ENCODE peak calls at places on chromosome 11, in six cellular contexts. B, P, E, Q, T and N are unnamed samples. For H3K79me1, the result is how much of the 10 kb centered on the place peaks cover.

GRCh38 chr11:64566042-64566914 is 24.7 kb upstream of the SLC22A12 start:
- DNase-seq in B (peak), P (peak), E (peak), Q (peak), T (peak), N (peak)

GRCh38 chr11:8959546-8960166 is 4.6 kb downstream of the TMEM9B start:
- DNase-seq in B (peak), P (peak), E (peak), Q (peak), T (peak), N (peak)

GRCh38 chr11:65538232-65538914 is 13.5 kb downstream of the SCYL1 start:
- DNase-seq in B (no peak), P (no peak), E (no peak), Q (no peak), T (no peak), N (no peak)

GRCh38 chr11:134126197-134126822 is 57.4 kb downstream of the JAM3 start:
- DNase-seq in B (peak), P (peak), E (no peak), Q (peak), T (peak), N (peak)

GRCh38 chr11:3823303-3823702 is 14.9 kb downstream of the PGAP2 start:
- DNase-seq in B (peak), P (no peak), E (no peak), Q (no peak), T (no peak), N (peak)

GRCh38 chr11:3920148-3920852 is 64.8 kb downstream of the STIM1 start:
- DNase-seq in B (peak), P (no peak), E (no peak), Q (no peak), T (no peak), N (peak)

GRCh38 chr11:121711900-121712424 is 259.2 kb upstream of the SORL1-AS1 start:
- DNase-seq in B (no peak), P (no peak), E (no peak), Q (peak), T (no peak), N (peak)

GRCh38 chr11:78192223-78192719 is 3.6 kb downstream of the USP35 start:
- DNase-seq in B (no peak), P (no peak), E (no peak), Q (no peak), T (no peak), N (no peak)

GRCh38 chr11:5818245-5818865 is 9.6 kb downstream of the OR52N2 start:
- DNase-seq in B (peak), P (no peak), E (no peak), Q (no peak), T (peak), N (no peak)

GRCh38 chr11:71203681-71204080 is 48.7 kb downstream of the SHANK2 start:
- DNase-seq in B (no peak), P (no peak), E (no peak), Q (no peak), T (no peak), N (no peak)

GRCh38 chr11:58938398-58938797 is 890 bp upstream of the GLYATL1 start:
- DNase-seq in B (no peak), P (no peak), E (no peak), Q (no peak), T (peak), N (no peak)

GRCh38 chr11:2109541-2110019 is 29.6 kb downstream of the IGF2 start:
- DNase-seq in B (no peak), P (peak), E (no peak), Q (peak), T (peak), N (no peak)

GRCh38 chr11:15200696-15201095 is 86.0 kb downstream of the INSC start:
- DNase-seq in B (no peak), P (no peak), E (no peak), Q (no peak), T (no peak), N (no peak)

GRCh38 chr11:75439026-75439425 is 6.0 kb upstream of the KLHL35 start:
- DNase-seq in B (no peak), P (no peak), E (no peak), Q (no peak), T (no peak), N (no peak)

GRCh38 chr11:42552786-42553185 is 759.0 kb upstream of the API5 start:
- DNase-seq in B (no peak), P (no peak), E (no peak), Q (no peak), T (no peak), N (no peak)

GRCh38 chr11:115869780-115870431 is 365.7 kb upstream of the CADM1 start:
- DNase-seq in B (peak), P (peak), E (no peak), Q (peak), T (peak), N (peak)

GRCh38 chr11:88293931-88294330 is 43.6 kb downstream of the CTSC start:
- DNase-seq in B (no peak), P (no peak), E (no peak), Q (no peak), T (no peak), N (peak)

GRCh38 chr11:126114486-126115252 is 52.0 kb upstream of the CDON start:
- DNase-seq in B (peak), P (no peak), E (no peak), Q (no peak), T (no peak), N (peak)

GRCh38 chr11:119720311-119720710 is 8.7 kb downstream of the NECTIN1 start:
- DNase-seq in B (no peak), P (no peak), E (no peak), Q (no peak), T (no peak), N (no peak)
- H3K79me1 ChIP-seq in B (half or more), P (under half), E (under half), Q (under half), T (under half), N (under half)

DNA sequence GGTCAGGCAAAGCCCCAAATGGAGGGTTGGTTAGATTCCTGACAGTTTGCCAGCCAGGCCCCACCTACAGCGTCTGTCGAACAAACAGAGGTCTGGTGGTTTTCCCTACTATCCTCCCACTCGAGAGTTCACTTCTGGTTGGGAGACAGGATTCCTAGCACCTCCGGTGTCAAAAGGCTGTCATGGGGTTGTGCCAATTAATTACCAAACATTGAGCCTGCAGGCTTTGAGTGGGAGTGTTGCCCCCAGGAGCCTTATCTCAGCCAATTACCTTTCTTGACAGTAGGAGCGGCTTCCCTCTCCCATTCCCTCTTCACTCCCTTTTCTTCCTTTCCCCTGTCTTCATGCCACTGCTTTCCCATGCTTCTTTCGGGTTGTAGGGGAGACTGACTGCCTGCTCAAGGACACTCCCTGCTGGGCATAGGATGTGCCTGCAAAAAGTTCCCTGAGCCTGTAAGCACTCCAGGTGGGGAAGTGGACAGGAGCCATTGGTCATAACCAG is 4.7 kb upstream of the TTC36 start:
- DNase-seq in B (peak), P (peak), E (no peak), Q (peak), T (peak), N (peak)
- H3K79me1 ChIP-seq in B (under half), P (under half), E (under half), Q (under half), T (under half), N (under half)

DNA sequence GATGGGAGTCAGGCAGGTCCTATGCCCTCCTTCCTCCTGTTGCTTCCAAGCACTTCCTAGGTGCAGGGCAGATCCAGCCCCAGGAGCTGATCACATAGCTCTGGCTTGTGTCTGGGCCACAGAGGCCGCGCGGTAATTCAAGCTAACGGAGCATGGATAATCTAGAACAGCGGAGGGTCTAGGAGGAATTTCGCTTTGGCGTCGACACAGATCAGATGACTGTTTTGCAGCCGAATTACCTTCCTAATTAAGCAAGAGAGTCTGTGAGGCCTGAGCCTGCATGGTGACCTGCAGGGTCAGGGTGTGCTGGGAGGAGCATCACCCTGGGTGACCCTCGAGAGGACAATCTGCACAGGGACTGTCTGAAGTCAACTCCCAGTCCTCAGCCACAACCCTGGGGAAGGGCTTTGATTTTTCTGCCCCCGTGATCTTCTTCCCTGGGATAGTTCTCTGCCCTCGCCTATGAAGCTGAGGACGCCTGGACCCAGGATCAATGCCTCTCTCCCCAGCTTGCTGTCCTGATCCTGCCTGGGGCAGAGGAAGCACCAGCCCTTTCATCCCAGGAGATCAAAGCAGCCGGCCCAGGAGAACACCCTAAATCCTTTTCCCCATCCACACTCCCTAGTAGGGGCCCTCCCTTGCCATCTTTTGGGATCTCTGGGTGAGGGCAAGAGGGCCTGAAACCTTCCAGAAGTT is 11.0 kb downstream of the NECTIN1 start:
- DNase-seq in B (no peak), P (no peak), E (peak), Q (no peak), T (no peak), N (no peak)
- H3K79me1 ChIP-seq in B (half or more), P (under half), E (under half), Q (under half), T (under half), N (under half)

GRCh38 chr11:60960405-60960804 is 8.4 kb upstream of the SLC15A3 start:
- DNase-seq in B (no peak), P (no peak), E (no peak), Q (no peak), T (peak), N (no peak)
- H3K79me1 ChIP-seq in B (under half), P (under half), E (under half), Q (under half), T (under half), N (under half)

GRCh38 chr11:67631853-67632174 is 2.1 kb upstream of the NUDT8 start:
- DNase-seq in B (no peak), P (no peak), E (no peak), Q (no peak), T (no peak), N (no peak)

GRCh38 chr11:67631427-67631826 is 1.7 kb upstream of the NUDT8 start:
- DNase-seq in B (no peak), P (peak), E (no peak), Q (no peak), T (no peak), N (no peak)

GRCh38 chr11:67629386-67630229 is at the start of gene NUDT8:
- DNase-seq in B (peak), P (peak), E (peak), Q (peak), T (peak), N (peak)

GRCh38 chr11:67630230-67630942 is 649 bp upstream of the NUDT8 start:
- DNase-seq in B (peak), P (peak), E (peak), Q (peak), T (peak), N (peak)

GRCh38 chr11:67630943-67631331 is 1.2 kb upstream of the NUDT8 start:
- DNase-seq in B (no peak), P (no peak), E (no peak), Q (no peak), T (no peak), N (no peak)
- H3K79me1 ChIP-seq in B (under half), P (under half), E (under half), Q (under half), T (under half), N (under half)

DNA sequence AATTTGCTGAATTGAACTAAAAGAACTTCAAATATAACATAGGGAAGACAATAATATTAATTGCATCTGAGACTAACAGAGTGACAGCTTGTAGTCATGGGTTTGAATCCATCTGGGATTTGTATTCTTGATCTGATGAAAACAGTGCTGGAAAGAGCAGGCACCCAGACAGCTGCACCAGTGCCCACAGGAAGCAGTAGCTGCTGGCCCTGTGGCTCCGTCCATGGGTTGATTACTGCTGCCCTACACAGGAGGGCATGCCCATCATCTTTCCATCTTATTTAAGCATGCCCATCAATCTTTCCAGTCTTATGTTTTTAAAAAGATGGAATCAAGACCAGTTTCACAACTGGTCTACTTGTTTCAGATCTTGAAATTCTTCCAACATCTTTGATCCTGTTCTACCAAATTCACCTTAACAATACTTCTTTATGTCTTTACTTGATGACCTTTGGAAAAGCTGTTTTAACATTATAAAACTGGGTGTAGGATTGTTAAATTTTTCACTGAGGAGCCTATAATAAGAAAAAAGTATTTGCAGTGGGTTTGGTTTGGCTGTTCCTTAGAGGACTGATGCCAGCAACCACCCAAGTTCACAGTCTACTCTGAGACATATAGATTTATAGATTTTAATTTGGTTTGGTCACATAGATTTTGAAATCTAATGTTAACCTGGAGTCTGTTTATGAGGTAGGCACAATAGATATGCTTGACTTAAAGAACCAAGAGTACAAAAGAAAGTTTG is 761 bp upstream of the NXPE4 start:
- DNase-seq in B (no peak), P (no peak), E (no peak), Q (no peak), T (no peak), N (no peak)
- H3K79me1 ChIP-seq in B (under half), P (under half), E (under half), Q (under half), T (under half), N (under half)

GRCh38 chr11:47314992-47315391 is 37.5 kb downstream of the MYBPC3 start:
- DNase-seq in B (no peak), P (no peak), E (no peak), Q (no peak), T (no peak), N (peak)

GRCh38 chr11:47317078-47317828 is 35.2 kb downstream of the MYBPC3 start:
- DNase-seq in B (no peak), P (no peak), E (no peak), Q (no peak), T (no peak), N (no peak)

DNA sequence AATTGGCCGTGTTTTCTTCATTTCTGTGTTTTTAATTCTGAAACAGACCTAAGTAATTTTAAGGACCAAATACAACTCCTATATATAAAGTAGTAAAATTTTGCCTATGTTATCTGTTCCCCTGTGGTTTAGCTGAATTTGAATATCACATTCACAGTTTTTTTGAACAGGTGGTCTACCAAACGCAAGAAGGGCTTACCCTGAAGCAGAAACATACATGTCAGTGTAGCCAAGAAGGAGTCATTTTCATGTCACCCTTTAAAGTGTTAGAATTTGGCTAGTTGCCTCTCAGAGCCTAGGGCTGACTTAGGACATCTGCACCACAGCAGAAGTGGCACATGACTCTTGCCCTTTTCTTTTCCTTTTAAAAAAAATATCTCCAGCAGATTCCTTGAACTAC is 34.3 kb downstream of the MYBPC3 start:
- DNase-seq in B (no peak), P (no peak), E (no peak), Q (no peak), T (no peak), N (no peak)
- H3K79me1 ChIP-seq in B (under half), P (under half), E (under half), Q (under half), T (under half), N (under half)